ENCODE peak calls at places on chromosome 7, in four cellular contexts. One of them, this sample, is unnamed.
A peak's percentile ranks its signal among the peaks of the same experiment; 100 is the strongest.

GRCh38 chr7:157410831-157411556 is 74.2 kb downstream of the DNAJB6 start:
- DNase-seq in K562: no peak
- DNase-seq in stomach: no peak
- DNase-seq in SK-N-SH: no peak
- DNase-seq in this sample: no peak

GRCh38 chr7:77940647-77941046 is 142.1 kb downstream of the PHTF2 start:
- DNase-seq in stomach: no peak
- DNase-seq in K562: peak; percentile 29
- DNase-seq in SK-N-SH: peak; percentile 67
- DNase-seq in this sample: no peak

GRCh38 chr7:20435305-20435704 is 104.6 kb downstream of the ITGB8 start:
- DNase-seq in SK-N-SH: no peak
- DNase-seq in stomach: peak; percentile 28
- DNase-seq in K562: no peak
- DNase-seq in this sample: no peak

GRCh38 chr7:28939367-28939766 is 18.8 kb downstream of the TRIL start:
- DNase-seq in stomach: no peak
- DNase-seq in SK-N-SH: no peak
- DNase-seq in K562: no peak
- DNase-seq in this sample: no peak

GRCh38 chr7:79593819-79594218 is 140.4 kb upstream of the MAGI2 start:
- DNase-seq in stomach: no peak
- DNase-seq in SK-N-SH: no peak
- DNase-seq in K562: no peak
- DNase-seq in this sample: no peak

GRCh38 chr7:108637049-108637621 is 67.5 kb downstream of the DNAJB9 start:
- DNase-seq in K562: no peak
- DNase-seq in SK-N-SH: no peak
- DNase-seq in stomach: no peak
- DNase-seq in this sample: no peak

GRCh38 chr7:98167653-98168052 is 43.6 kb upstream of the BHLHA15 start:
- DNase-seq in stomach: no peak
- DNase-seq in K562: no peak
- DNase-seq in SK-N-SH: no peak
- DNase-seq in this sample: no peak

GRCh38 chr7:41472427-41473125 is 230.3 kb downstream of the INHBA start:
- DNase-seq in SK-N-SH: no peak
- DNase-seq in stomach: no peak
- DNase-seq in K562: no peak
- DNase-seq in this sample: no peak

GRCh38 chr7:128102490-128103291 is 71.5 kb upstream of the LRRC4 start:
- DNase-seq in SK-N-SH: no peak
- DNase-seq in K562: no peak
- DNase-seq in stomach: no peak
- DNase-seq in this sample: no peak

GRCh38 chr7:6294839-6295238 is 22.4 kb upstream of the CYTH3 start:
- DNase-seq in SK-N-SH: no peak
- DNase-seq in K562: no peak
- DNase-seq in stomach: no peak
- DNase-seq in this sample: no peak

GRCh38 chr7:74625446-74625845 is 32.1 kb upstream of the GTF2I start:
- DNase-seq in K562: no peak
- DNase-seq in SK-N-SH: no peak
- DNase-seq in stomach: no peak
- DNase-seq in this sample: no peak

GRCh38 chr7:17546206-17546998 is 247.9 kb downstream of the AHR start:
- DNase-seq in SK-N-SH: no peak
- DNase-seq in K562: no peak
- DNase-seq in stomach: no peak
- DNase-seq in this sample: no peak

GRCh38 chr7:674454-675410 is 51.8 kb upstream of the DNAAF5 start:
- DNase-seq in SK-N-SH: no peak
- DNase-seq in stomach: no peak
- DNase-seq in K562: no peak
- DNase-seq in this sample: no peak

GRCh38 chr7:22066484-22066883 is 120.8 kb upstream of the CDCA7L start:
- DNase-seq in K562: no peak
- DNase-seq in stomach: no peak
- DNase-seq in SK-N-SH: no peak
- DNase-seq in this sample: no peak

GRCh38 chr7:954330-955238 is at the start of gene ADAP1:
- DNase-seq in SK-N-SH: peak; percentile 92
- DNase-seq in stomach: peak; percentile 66
- DNase-seq in K562: peak; percentile 62
- DNase-seq in this sample: peak; percentile 93

GRCh38 chr7:150621376-150621775 is 10.8 kb downstream of the GIMAP6 start:
- DNase-seq in stomach: no peak
- DNase-seq in K562: no peak
- DNase-seq in SK-N-SH: no peak
- DNase-seq in this sample: no peak

GRCh38 chr7:32586291-32587221 is 91.3 kb downstream of the AVL9 start:
- DNase-seq in K562: peak; percentile 21
- DNase-seq in SK-N-SH: no peak
- DNase-seq in stomach: no peak
- DNase-seq in this sample: no peak

GRCh38 chr7:70134029-70134445 is 535.8 kb downstream of the AUTS2 start:
- DNase-seq in stomach: no peak
- DNase-seq in SK-N-SH: peak; percentile 60
- DNase-seq in K562: no peak
- DNase-seq in this sample: no peak

GRCh38 chr7:87370660-87371180 is 25.3 kb downstream of the CROT start:
- DNase-seq in SK-N-SH: no peak
- DNase-seq in stomach: no peak
- DNase-seq in K562: no peak
- DNase-seq in this sample: no peak

GRCh38 chr7:40674316-40674715 is 539.5 kb downstream of the SUGCT start:
- DNase-seq in SK-N-SH: no peak
- DNase-seq in stomach: no peak
- DNase-seq in K562: no peak
- DNase-seq in this sample: no peak

GRCh38 chr7:5631752-5632151 is 149.7 kb downstream of the RNF216 start:
- DNase-seq in stomach: no peak
- DNase-seq in K562: no peak
- DNase-seq in SK-N-SH: no peak
- DNase-seq in this sample: no peak

GRCh38 chr7:31017748-31018120 is 34.4 kb upstream of the ADCYAP1R1 start:
- DNase-seq in SK-N-SH: no peak
- DNase-seq in stomach: no peak
- DNase-seq in K562: no peak
- DNase-seq in this sample: no peak

GRCh38 chr7:150379590-150380379 is 655 bp downstream of the ZNF775 start:
- DNase-seq in SK-N-SH: peak; percentile 72
- DNase-seq in stomach: no peak
- DNase-seq in K562: no peak
- DNase-seq in this sample: peak; percentile 82

GRCh38 chr7:122055072-122055471 is 89.0 kb downstream of the AASS start:
- DNase-seq in K562: no peak
- DNase-seq in stomach: no peak
- DNase-seq in SK-N-SH: no peak
- DNase-seq in this sample: no peak

GRCh38 chr7:66301737-66302136 is 96.6 kb downstream of the TPST1 start:
- DNase-seq in stomach: no peak
- DNase-seq in K562: no peak
- DNase-seq in SK-N-SH: no peak
- DNase-seq in this sample: no peak

GRCh38 chr7:138524259-138524658 is 64.2 kb downstream of the TRIM24 start:
- DNase-seq in K562: no peak
- DNase-seq in SK-N-SH: no peak
- DNase-seq in stomach: no peak
- DNase-seq in this sample: no peak

DNA sequence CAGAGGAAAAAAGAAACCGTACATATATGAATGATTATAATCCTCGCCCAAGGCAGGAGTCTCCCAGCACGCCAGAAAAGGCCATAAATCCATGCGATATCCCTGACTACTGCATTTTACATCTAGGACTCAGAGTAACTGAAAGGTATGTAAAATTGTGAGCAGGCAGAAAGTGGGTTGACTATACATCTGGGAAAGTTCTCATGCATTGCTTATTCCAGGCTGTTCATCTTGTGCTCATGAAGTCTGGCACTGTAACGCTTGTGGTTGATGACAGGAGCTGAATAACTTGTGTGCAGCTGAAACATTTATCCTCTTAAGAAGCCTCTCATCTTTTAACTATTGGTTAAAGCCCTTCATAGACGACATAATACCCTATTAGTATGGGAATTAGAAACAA is 193.5 kb upstream of the STEAP4 start:
- DNase-seq in SK-N-SH: no peak
- DNase-seq in stomach: no peak
- DNase-seq in K562: no peak
- DNase-seq in this sample: no peak
- TF ChIP-seq POLR2AphosphoS5 in SK-N-SH: no peak
- TF ChIP-seq POLR2AphosphoS5 in stomach: no peak
- TF ChIP-seq POLR2AphosphoS5 in K562: no peak
- TF ChIP-seq POLR2AphosphoS5 in this sample: no peak

GRCh38 chr7:94439893-94440381 is 45.2 kb downstream of the COL1A2 start:
- DNase-seq in K562: no peak
- DNase-seq in stomach: no peak
- DNase-seq in SK-N-SH: no peak
- DNase-seq in this sample: no peak
- TF ChIP-seq EP300 in K562: no peak
- TF ChIP-seq EP300 in stomach: no peak
- TF ChIP-seq EP300 in SK-N-SH: peak; percentile 74
- TF ChIP-seq EP300 in this sample: no peak

GRCh38 chr7:27182861-27183681 is 2.0 kb downstream of the HOXA11 start:
- DNase-seq in K562: no peak
- DNase-seq in stomach: peak; percentile 16
- DNase-seq in SK-N-SH: peak; percentile 55
- DNase-seq in this sample: no peak

GRCh38 chr7:27185013-27185707 is at the start of gene HOXA11:
- DNase-seq in SK-N-SH: no peak
- DNase-seq in K562: no peak
- DNase-seq in stomach: peak; percentile 22
- DNase-seq in this sample: no peak

GRCh38 chr7:27183682-27184341 is 1.2 kb downstream of the HOXA11 start:
- DNase-seq in stomach: peak; percentile 23
- DNase-seq in K562: no peak
- DNase-seq in SK-N-SH: peak; percentile 75
- DNase-seq in this sample: no peak

GRCh38 chr7:27185708-27186449 is 847 bp upstream of the HOXA11 start:
- DNase-seq in SK-N-SH: no peak
- DNase-seq in K562: no peak
- DNase-seq in stomach: peak; percentile 7
- DNase-seq in this sample: no peak

GRCh38 chr7:27184342-27185012 is 555 bp downstream of the HOXA11 start:
- DNase-seq in SK-N-SH: peak; percentile 71
- DNase-seq in stomach: peak; percentile 34
- DNase-seq in K562: no peak
- DNase-seq in this sample: peak; percentile 89
- TF ChIP-seq POLR2AphosphoS5 in SK-N-SH: no peak
- TF ChIP-seq POLR2AphosphoS5 in stomach: no peak
- TF ChIP-seq POLR2AphosphoS5 in K562: no peak
- TF ChIP-seq POLR2AphosphoS5 in this sample: no peak

DNA sequence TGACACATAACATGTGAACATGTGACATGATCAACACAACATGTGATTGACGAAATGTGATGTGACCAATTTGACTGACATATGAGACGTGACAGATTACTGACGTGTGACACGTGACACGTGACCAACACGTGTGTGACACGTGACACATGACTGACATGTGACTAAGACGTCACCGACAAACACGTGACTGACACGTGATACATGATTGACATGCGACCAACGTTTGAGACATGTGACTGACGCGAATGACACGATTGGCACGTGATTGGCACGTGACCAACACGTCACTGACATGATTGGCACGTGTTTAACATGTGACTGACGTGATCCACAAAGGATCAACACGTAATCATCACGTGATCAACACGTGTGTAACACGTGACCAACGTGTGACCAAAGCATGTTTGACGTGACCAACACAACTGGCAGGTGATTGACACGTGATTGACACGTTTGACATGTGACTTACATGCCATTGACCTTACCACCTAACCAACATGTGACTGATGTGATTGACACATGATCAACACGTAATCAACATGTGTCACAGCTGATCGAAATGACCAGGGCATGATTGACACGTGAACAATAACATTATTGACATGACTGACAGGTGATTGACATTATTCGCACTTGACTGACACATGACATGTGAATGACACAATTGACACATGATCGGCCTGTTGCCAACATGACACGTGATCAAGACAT is 23.7 kb downstream of the CRPPA start:
- DNase-seq in K562: no peak
- DNase-seq in SK-N-SH: no peak
- DNase-seq in stomach: no peak
- DNase-seq in this sample: no peak
- TF ChIP-seq EP300 in K562: no peak
- TF ChIP-seq EP300 in SK-N-SH: no peak
- TF ChIP-seq EP300 in stomach: no peak
- TF ChIP-seq EP300 in this sample: peak; percentile 1

DNA sequence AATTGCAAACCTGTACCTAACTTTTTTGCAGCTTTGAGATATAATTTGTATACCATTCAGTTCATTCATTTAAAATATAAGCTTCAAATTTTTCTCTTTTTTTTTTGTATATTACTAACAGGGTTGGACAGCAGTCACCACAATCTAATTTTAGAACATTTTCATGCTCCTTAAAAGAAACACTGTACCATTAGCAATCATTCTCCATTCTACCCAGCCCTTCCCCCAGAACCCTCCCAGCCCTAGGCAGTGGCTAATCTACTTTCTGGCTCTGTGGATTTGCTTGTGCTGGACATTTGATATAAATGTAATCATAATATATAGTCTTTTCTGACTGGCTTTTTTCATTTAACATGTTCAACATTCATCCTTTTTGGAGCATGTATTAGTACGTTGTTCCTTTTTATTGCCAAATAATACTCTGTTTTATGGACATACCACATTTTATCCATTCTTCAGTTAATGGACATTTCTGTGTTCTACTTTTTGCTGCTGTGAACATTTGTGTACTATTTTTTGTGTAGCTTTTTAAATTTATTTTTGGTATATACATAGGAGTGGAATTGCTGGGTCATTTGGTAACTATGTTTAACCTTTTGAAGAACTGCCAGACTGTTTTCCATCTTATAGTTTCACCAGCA is 40.9 kb upstream of the ST7 start:
- DNase-seq in stomach: no peak
- DNase-seq in SK-N-SH: no peak
- DNase-seq in K562: no peak
- DNase-seq in this sample: no peak
- TF ChIP-seq POLR2AphosphoS5 in stomach: no peak
- TF ChIP-seq POLR2AphosphoS5 in SK-N-SH: no peak
- TF ChIP-seq POLR2AphosphoS5 in K562: no peak
- TF ChIP-seq POLR2AphosphoS5 in this sample: no peak